ENCODE peak calls at places on chromosomes 12 and 14, in eight cellular contexts. G, K, Z, W, H, Q, Y and A are unnamed samples. For H3K4me1, the result is how much of the 10 kb centered on the place peaks cover.

GRCh38 chr12:32419520-32419960 is 20.2 kb downstream of the FGD4 start:
- DNase-seq in H (no peak), W (no peak), G (no peak), Q (no peak), Y (peak), K (peak), Z (no peak), A (no peak)

GRCh38 chr12:47997321-47997720 is 7.0 kb downstream of the COL2A1 start:
- DNase-seq in G (no peak), K (no peak), Q (no peak), Z (no peak), Y (no peak), W (no peak), H (no peak), A (no peak)

GRCh38 chr14:21669284-21669683 is 4.3 kb downstream of the OR4E1 start:
- DNase-seq in Y (no peak), Z (no peak), K (no peak), H (no peak), Q (no peak), G (no peak), W (no peak), A (no peak)

GRCh38 chr12:51242150-51242549 is 3.5 kb downstream of the DAZAP2 start:
- DNase-seq in Z (no peak), Q (no peak), G (no peak), H (no peak), Y (no peak), W (peak), K (no peak), A (peak)

GRCh38 chr12:4997939-4998338 is 45.7 kb upstream of the KCNA5 start:
- DNase-seq in Y (peak), G (no peak), Z (no peak), H (peak), K (no peak), Q (no peak), W (peak), A (no peak)

GRCh38 chr12:14961466-14962155 is at the start of gene ARHGDIB:
- DNase-seq in Z (peak), W (peak), H (peak), Y (no peak), K (peak), Q (peak), G (no peak), A (peak)

GRCh38 chr14:61461808-61462275 is 140.5 kb downstream of the PRKCH start:
- DNase-seq in Y (peak), W (no peak), G (peak), Q (peak), H (peak), K (peak), Z (peak), A (no peak)

GRCh38 chr14:60724080-60724618 is at the start of gene SIX4:
- DNase-seq in K (peak), Q (no peak), H (peak), W (peak), G (peak), Z (peak), Y (peak), A (peak)

GRCh38 chr12:50614167-50614762 is 109.5 kb downstream of the DIP2B start:
- DNase-seq in Z (no peak), Y (peak), W (no peak), H (peak), K (no peak), G (no peak), Q (no peak), A (no peak)

GRCh38 chr14:43755707-43756106 is 751.4 kb downstream of the FSCB start:
- DNase-seq in Z (no peak), W (no peak), K (no peak), G (no peak), Y (no peak), Q (no peak), H (no peak), A (no peak)
- H3K27ac ChIP-seq in Z (no peak), W (no peak), K (no peak), G (no peak), Y (no peak), Q (no peak), H (no peak), A (no peak)

GRCh38 chr14:75470238-75470797 is 42.5 kb downstream of the JDP2 start:
- DNase-seq in K (no peak), G (no peak), Q (no peak), W (no peak), Y (no peak), H (no peak), Z (peak), A (no peak)
- H3K4me1 ChIP-seq in K (under half), G (under half), Q (under half), W (under half), Y (under half), H (under half), Z (half or more), A (under half)

GRCh38 chr12:46533723-46534122 is 161.2 kb upstream of the SLC38A2 start:
- DNase-seq in Q (no peak), G (no peak), W (no peak), H (peak), Z (no peak), K (no peak), Y (no peak), A (no peak)

GRCh38 chr12:46535907-46536306 is 163.3 kb upstream of the SLC38A2 start:
- DNase-seq in G (no peak), W (no peak), K (no peak), Q (no peak), Z (no peak), Y (no peak), H (no peak), A (no peak)

GRCh38 chr12:46537387-46537959 is 164.9 kb upstream of the SLC38A2 start:
- DNase-seq in Y (no peak), K (no peak), H (no peak), W (no peak), Q (no peak), Z (no peak), G (no peak), A (no peak)

GRCh38 chr12:46531804-46532203 is 159.2 kb upstream of the SLC38A2 start:
- DNase-seq in Q (no peak), G (no peak), Z (no peak), Y (no peak), H (no peak), K (no peak), W (no peak), A (peak)

DNA sequence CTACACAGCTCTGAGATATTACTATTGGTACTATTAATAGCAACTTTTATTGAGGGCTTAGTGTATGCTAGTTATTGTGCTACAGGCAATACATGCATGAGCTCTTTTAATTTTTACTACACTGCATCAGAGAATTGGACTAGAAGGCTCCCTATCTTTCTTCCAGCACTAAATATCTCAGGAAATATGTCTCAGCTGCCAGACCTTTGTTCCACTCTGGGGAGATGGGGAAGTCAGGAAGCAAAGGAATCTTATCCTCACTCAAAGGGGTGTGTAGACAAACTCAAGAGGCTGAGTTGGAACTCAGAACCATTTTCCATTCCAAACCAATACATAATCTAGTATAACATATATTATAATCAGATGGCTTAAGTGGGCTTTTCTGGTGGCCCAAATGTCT is 161.9 kb upstream of the SLC38A2 start:
- DNase-seq in Z (no peak), Q (no peak), Y (no peak), H (peak), W (no peak), K (no peak), G (no peak), A (no peak)
- H3K27ac ChIP-seq in Z (no peak), Q (no peak), Y (no peak), H (peak), W (no peak), K (no peak), G (no peak), A (no peak)

DNA sequence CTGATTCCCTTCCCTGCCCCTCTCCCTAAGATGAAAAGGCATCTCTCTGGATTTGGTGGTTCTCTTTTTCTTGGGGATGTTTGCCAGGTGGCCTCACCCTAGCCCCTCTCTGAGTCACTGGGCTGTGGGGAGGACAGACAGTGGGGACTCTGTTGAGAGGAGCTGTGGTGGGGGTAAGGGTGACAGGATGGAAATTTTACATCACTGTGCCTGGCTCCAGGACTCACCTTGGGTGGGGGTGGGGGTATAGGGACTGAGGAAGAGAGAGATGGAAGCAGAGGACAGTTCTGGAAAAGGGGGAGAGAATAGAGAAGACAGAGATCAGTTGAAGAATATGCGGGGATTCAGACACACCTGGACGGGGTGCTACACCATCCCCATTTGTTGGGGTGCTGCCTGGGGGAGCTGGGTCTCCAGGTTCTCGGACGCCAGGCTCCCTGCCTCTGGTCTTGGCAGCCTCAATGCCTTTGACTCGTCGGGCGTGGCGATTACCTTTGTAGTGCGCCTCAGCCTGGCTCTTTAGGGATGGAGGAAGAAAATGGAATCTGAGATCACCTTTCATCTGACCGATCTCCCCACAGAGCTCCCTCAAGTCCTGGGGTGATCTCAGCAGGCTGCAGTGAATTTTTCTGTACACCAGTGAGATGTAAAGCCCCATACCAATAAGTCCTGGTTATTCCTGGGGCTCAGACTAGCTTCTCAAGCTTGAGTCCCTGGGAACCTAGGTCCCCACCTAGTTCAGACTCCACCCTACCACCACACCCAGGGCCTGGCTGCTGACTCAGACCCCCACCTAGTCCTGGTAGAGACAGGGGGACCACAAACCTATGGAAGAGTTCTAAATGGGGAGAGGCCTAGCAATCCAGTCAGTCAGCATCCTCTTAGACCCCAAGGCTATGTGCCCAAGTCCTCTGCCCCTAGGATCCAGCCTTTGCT is 9.6 kb upstream of the GPR84 start:
- DNase-seq in Z (no peak), Y (no peak), G (no peak), Q (no peak), K (no peak), H (no peak), W (no peak), A (peak)
- H3K4me1 ChIP-seq in Z (under half), Y (under half), G (under half), Q (under half), K (under half), H (under half), W (under half), A (under half)